ENCODE peak calls at places on chromosomes 11 and 22, in seven cellular contexts. One of them, this sample, is unnamed. For H3K4me1, the result is how much of the 10 kb centered on the place peaks cover.

GRCh38 chr11:17744151-17744940 is 9.8 kb downstream of the KCNC1 start:
- DNase-seq in lung: no peak
- DNase-seq in ovary: no peak
- DNase-seq in neural progenitor cell: no peak
- DNase-seq in left lung: peak
- DNase-seq in kidney: peak
- DNase-seq in esophagus squamous epithelium: no peak
- DNase-seq in this sample: no peak

GRCh38 chr11:1780700-1781592 is 17.2 kb upstream of the CTSD start:
- DNase-seq in lung: no peak
- DNase-seq in ovary: no peak
- DNase-seq in neural progenitor cell: no peak
- DNase-seq in left lung: peak
- DNase-seq in kidney: peak
- DNase-seq in esophagus squamous epithelium: no peak
- DNase-seq in this sample: peak

GRCh38 chr11:86458294-86459001 is 83.8 kb downstream of the CCDC81 start:
- DNase-seq in lung: no peak
- DNase-seq in ovary: no peak
- DNase-seq in neural progenitor cell: no peak
- DNase-seq in left lung: no peak
- DNase-seq in kidney: no peak
- DNase-seq in esophagus squamous epithelium: no peak
- DNase-seq in this sample: no peak

GRCh38 chr11:45296085-45296484 is 9.9 kb upstream of the SYT13 start:
- DNase-seq in lung: no peak
- DNase-seq in ovary: no peak
- DNase-seq in neural progenitor cell: no peak
- DNase-seq in left lung: no peak
- DNase-seq in kidney: no peak
- DNase-seq in esophagus squamous epithelium: no peak
- DNase-seq in this sample: no peak

GRCh38 chr11:83044958-83045712 is 26.6 kb downstream of the RAB30 start:
- DNase-seq in lung: no peak
- DNase-seq in ovary: no peak
- DNase-seq in neural progenitor cell: no peak
- DNase-seq in left lung: no peak
- DNase-seq in kidney: no peak
- DNase-seq in esophagus squamous epithelium: no peak
- DNase-seq in this sample: no peak

GRCh38 chr11:8826901-8827560 is 84.0 kb upstream of the AKIP1 start:
- DNase-seq in lung: no peak
- DNase-seq in ovary: peak
- DNase-seq in neural progenitor cell: no peak
- DNase-seq in left lung: no peak
- DNase-seq in kidney: no peak
- DNase-seq in esophagus squamous epithelium: no peak
- DNase-seq in this sample: no peak

GRCh38 chr11:73230931-73231330 is 12.8 kb downstream of the P2RY2 start:
- DNase-seq in lung: no peak
- DNase-seq in ovary: no peak
- DNase-seq in neural progenitor cell: no peak
- DNase-seq in left lung: peak
- DNase-seq in kidney: peak
- DNase-seq in esophagus squamous epithelium: no peak
- DNase-seq in this sample: peak

GRCh38 chr22:42949159-42949558 is 65.8 kb downstream of the PACSIN2 start:
- DNase-seq in lung: no peak
- DNase-seq in ovary: no peak
- DNase-seq in neural progenitor cell: no peak
- DNase-seq in left lung: no peak
- DNase-seq in kidney: no peak
- DNase-seq in esophagus squamous epithelium: no peak
- DNase-seq in this sample: no peak

GRCh38 chr11:115409691-115410220 is 94.5 kb downstream of the CADM1 start:
- DNase-seq in lung: no peak
- DNase-seq in ovary: no peak
- DNase-seq in neural progenitor cell: peak
- DNase-seq in left lung: no peak
- DNase-seq in kidney: no peak
- DNase-seq in esophagus squamous epithelium: no peak
- DNase-seq in this sample: no peak

GRCh38 chr11:27718346-27718852 is 18.1 kb upstream of the BDNF start:
- DNase-seq in lung: no peak
- DNase-seq in ovary: no peak
- DNase-seq in neural progenitor cell: peak
- DNase-seq in left lung: no peak
- DNase-seq in kidney: no peak
- DNase-seq in esophagus squamous epithelium: no peak
- DNase-seq in this sample: peak

GRCh38 chr11:117180020-117180419 is 1.5 kb downstream of the SIDT2 start:
- DNase-seq in lung: no peak
- DNase-seq in ovary: peak
- DNase-seq in neural progenitor cell: no peak
- DNase-seq in left lung: no peak
- DNase-seq in kidney: no peak
- DNase-seq in esophagus squamous epithelium: no peak
- DNase-seq in this sample: peak

GRCh38 chr11:124745835-124746620 is 6.0 kb downstream of the VSIG2 start:
- DNase-seq in lung: no peak
- DNase-seq in ovary: no peak
- DNase-seq in neural progenitor cell: peak
- DNase-seq in left lung: no peak
- DNase-seq in kidney: peak
- DNase-seq in esophagus squamous epithelium: no peak
- DNase-seq in this sample: no peak

GRCh38 chr11:2446590-2447252 is 1.9 kb downstream of the KCNQ1 start:
- DNase-seq in lung: no peak
- DNase-seq in ovary: no peak
- DNase-seq in neural progenitor cell: no peak
- DNase-seq in left lung: peak
- DNase-seq in kidney: peak
- DNase-seq in esophagus squamous epithelium: no peak
- DNase-seq in this sample: no peak

GRCh38 chr11:118910309-118911112 is 15.2 kb downstream of the BCL9L start:
- DNase-seq in lung: peak
- DNase-seq in ovary: peak
- DNase-seq in neural progenitor cell: peak
- DNase-seq in left lung: peak
- DNase-seq in kidney: peak
- DNase-seq in esophagus squamous epithelium: no peak
- DNase-seq in this sample: peak

GRCh38 chr11:75734491-75735180 is 17.0 kb downstream of the MOGAT2 start:
- DNase-seq in lung: no peak
- DNase-seq in ovary: no peak
- DNase-seq in neural progenitor cell: no peak
- DNase-seq in left lung: no peak
- DNase-seq in kidney: no peak
- DNase-seq in esophagus squamous epithelium: no peak
- DNase-seq in this sample: no peak

GRCh38 chr22:28029201-28029948 is 110.3 kb upstream of the PITPNB start:
- DNase-seq in lung: peak
- DNase-seq in ovary: no peak
- DNase-seq in neural progenitor cell: no peak
- DNase-seq in left lung: peak
- DNase-seq in kidney: peak
- DNase-seq in esophagus squamous epithelium: no peak
- DNase-seq in this sample: peak

GRCh38 chr11:102932678-102933077 is 22.9 kb downstream of the MMP13 start:
- DNase-seq in lung: no peak
- DNase-seq in ovary: no peak
- DNase-seq in neural progenitor cell: no peak
- DNase-seq in left lung: no peak
- DNase-seq in kidney: no peak
- DNase-seq in esophagus squamous epithelium: no peak
- DNase-seq in this sample: no peak
- H3K4me1 ChIP-seq in lung: under half
- H3K4me1 ChIP-seq in ovary: under half
- H3K4me1 ChIP-seq in neural progenitor cell: under half
- H3K4me1 ChIP-seq in left lung: under half
- H3K4me1 ChIP-seq in kidney: under half
- H3K4me1 ChIP-seq in esophagus squamous epithelium: under half
- H3K4me1 ChIP-seq in this sample: under half

GRCh38 chr22:50474711-50475651 is at the start of gene SBF1:
- DNase-seq in lung: peak
- DNase-seq in ovary: peak
- DNase-seq in neural progenitor cell: peak
- DNase-seq in left lung: peak
- DNase-seq in kidney: peak
- DNase-seq in esophagus squamous epithelium: peak
- DNase-seq in this sample: peak

GRCh38 chr22:50471962-50472361 is 2.9 kb downstream of the SBF1 start:
- DNase-seq in lung: no peak
- DNase-seq in ovary: no peak
- DNase-seq in neural progenitor cell: no peak
- DNase-seq in left lung: no peak
- DNase-seq in kidney: no peak
- DNase-seq in esophagus squamous epithelium: no peak
- DNase-seq in this sample: no peak

GRCh38 chr22:50471197-50471847 is 3.5 kb downstream of the SBF1 start:
- DNase-seq in lung: no peak
- DNase-seq in ovary: no peak
- DNase-seq in neural progenitor cell: no peak
- DNase-seq in left lung: no peak
- DNase-seq in kidney: no peak
- DNase-seq in esophagus squamous epithelium: no peak
- DNase-seq in this sample: no peak

GRCh38 chr22:50473855-50474671 is 772 bp downstream of the SBF1 start:
- DNase-seq in lung: no peak
- DNase-seq in ovary: no peak
- DNase-seq in neural progenitor cell: peak
- DNase-seq in left lung: no peak
- DNase-seq in kidney: peak
- DNase-seq in esophagus squamous epithelium: no peak
- DNase-seq in this sample: peak

DNA sequence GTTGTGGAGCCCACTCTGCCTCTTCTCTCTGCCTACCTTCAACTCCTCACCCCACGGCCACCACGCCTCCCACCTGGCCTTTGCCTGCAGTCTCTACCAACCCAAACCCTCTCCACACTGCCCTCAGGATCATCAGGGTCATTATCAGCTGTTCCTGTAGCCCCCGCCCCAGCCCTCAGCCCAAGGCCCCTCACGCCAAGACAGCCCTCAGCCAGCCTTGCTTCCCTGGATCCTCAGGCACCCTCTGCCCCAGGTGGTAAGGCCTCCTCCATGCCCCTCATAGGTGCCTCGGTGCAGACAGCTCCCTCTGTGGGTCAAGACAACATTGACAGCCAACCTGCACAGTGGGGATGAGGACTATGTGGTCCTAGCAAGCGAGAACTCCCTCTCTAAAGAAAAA is 1.7 kb downstream of the SBF1 start:
- DNase-seq in lung: no peak
- DNase-seq in ovary: no peak
- DNase-seq in neural progenitor cell: peak
- DNase-seq in left lung: no peak
- DNase-seq in kidney: peak
- DNase-seq in esophagus squamous epithelium: no peak
- DNase-seq in this sample: no peak
- TF ChIP-seq CTCF in lung: no peak
- TF ChIP-seq CTCF in ovary: no peak
- TF ChIP-seq CTCF in neural progenitor cell: peak
- TF ChIP-seq CTCF in left lung: no peak
- TF ChIP-seq CTCF in kidney: peak
- TF ChIP-seq CTCF in esophagus squamous epithelium: no peak
- TF ChIP-seq CTCF in this sample: no peak

GRCh38 chr22:30569674-30570202 is 4.7 kb downstream of the GAL3ST1 start:
- DNase-seq in lung: no peak
- DNase-seq in ovary: no peak
- DNase-seq in neural progenitor cell: no peak
- DNase-seq in left lung: no peak
- DNase-seq in kidney: no peak
- DNase-seq in esophagus squamous epithelium: no peak
- DNase-seq in this sample: no peak

GRCh38 chr22:30573594-30574094 is 821 bp downstream of the GAL3ST1 start:
- DNase-seq in lung: no peak
- DNase-seq in ovary: no peak
- DNase-seq in neural progenitor cell: no peak
- DNase-seq in left lung: no peak
- DNase-seq in kidney: no peak
- DNase-seq in esophagus squamous epithelium: no peak
- DNase-seq in this sample: no peak

GRCh38 chr22:30574095-30574981 is at the start of gene GAL3ST1:
- DNase-seq in lung: no peak
- DNase-seq in ovary: no peak
- DNase-seq in neural progenitor cell: peak
- DNase-seq in left lung: no peak
- DNase-seq in kidney: peak
- DNase-seq in esophagus squamous epithelium: no peak
- DNase-seq in this sample: no peak

GRCh38 chr22:30572840-30573593 is 1.4 kb downstream of the GAL3ST1 start:
- DNase-seq in lung: no peak
- DNase-seq in ovary: no peak
- DNase-seq in neural progenitor cell: no peak
- DNase-seq in left lung: no peak
- DNase-seq in kidney: peak
- DNase-seq in esophagus squamous epithelium: no peak
- DNase-seq in this sample: no peak

GRCh38 chr22:30572210-30572609 is 2.3 kb downstream of the GAL3ST1 start:
- DNase-seq in lung: no peak
- DNase-seq in ovary: no peak
- DNase-seq in neural progenitor cell: no peak
- DNase-seq in left lung: no peak
- DNase-seq in kidney: no peak
- DNase-seq in esophagus squamous epithelium: no peak
- DNase-seq in this sample: no peak
- H3K4me3 ChIP-seq in lung: no peak
- H3K4me3 ChIP-seq in ovary: no peak
- H3K4me3 ChIP-seq in neural progenitor cell: no peak
- H3K4me3 ChIP-seq in left lung: no peak
- H3K4me3 ChIP-seq in kidney: no peak
- H3K4me3 ChIP-seq in esophagus squamous epithelium: no peak
- H3K4me3 ChIP-seq in this sample: no peak

GRCh38 chr11:134001596-134001995 is 44.8 kb upstream of the IGSF9B start:
- DNase-seq in lung: no peak
- DNase-seq in ovary: no peak
- DNase-seq in neural progenitor cell: no peak
- DNase-seq in left lung: no peak
- DNase-seq in kidney: no peak
- DNase-seq in esophagus squamous epithelium: no peak
- DNase-seq in this sample: no peak
- H3K4me1 ChIP-seq in lung: under half
- H3K4me1 ChIP-seq in ovary: under half
- H3K4me1 ChIP-seq in neural progenitor cell: under half
- H3K4me1 ChIP-seq in left lung: under half
- H3K4me1 ChIP-seq in kidney: under half
- H3K4me1 ChIP-seq in esophagus squamous epithelium: under half
- H3K4me1 ChIP-seq in this sample: under half